ENCODE peak calls at places on chromosomes 13 and 19, in six cellular contexts. D, X, U, P, L and G are unnamed samples.
A peak's percentile ranks its signal among the peaks of the same experiment; 100 is the strongest.

GRCh38 chr13:98509271-98510155 is 67.4 kb downstream of the STK24 start:
- DNase-seq in D (no peak), X (no peak), U (no peak), P (peak; percentile 86), L (no peak), G (no peak)

GRCh38 chr13:96109125-96109524 is 19.2 kb downstream of the HS6ST3 start:
- DNase-seq in D (no peak), X (no peak), U (no peak), P (no peak), L (no peak), G (no peak)

GRCh38 chr13:25630327-25630726 is 258.6 kb downstream of the ATP8A2 start:
- DNase-seq in D (no peak), X (no peak), U (no peak), P (no peak), L (no peak), G (no peak)

GRCh38 chr19:39046037-39046821 is 13.9 kb upstream of the FBXO27 start:
- DNase-seq in D (no peak), X (no peak), U (no peak), P (no peak), L (no peak), G (no peak)

GRCh38 chr13:28097503-28097902 is 2.9 kb downstream of the FLT3 start:
- DNase-seq in D (no peak), X (no peak), U (no peak), P (no peak), L (no peak), G (no peak)

GRCh38 chr19:35870798-35871197 is 2.4 kb downstream of the APLP1 start:
- DNase-seq in D (no peak), X (no peak), U (no peak), P (no peak), L (no peak), G (no peak)

GRCh38 chr19:13262450-13262849 is 112.2 kb downstream of the IER2 start:
- DNase-seq in D (peak; percentile 50), X (no peak), U (no peak), P (peak; percentile 54), L (no peak), G (no peak)

GRCh38 chr19:16258440-16258903 is 60.8 kb downstream of the AP1M1 start:
- DNase-seq in D (no peak), X (no peak), U (no peak), P (no peak), L (no peak), G (no peak)

GRCh38 chr19:1065606-1066109 is 1.3 kb upstream of the ARHGAP45 start:
- DNase-seq in D (no peak), X (no peak), U (no peak), P (peak; percentile 54), L (no peak), G (no peak)

GRCh38 chr19:48819366-48819816 is 8.6 kb upstream of the BCAT2 start:
- DNase-seq in D (peak; percentile 87), X (no peak), U (no peak), P (peak; percentile 85), L (peak; percentile 11), G (no peak)

GRCh38 chr13:24923305-24923640 is 159.3 kb downstream of the RNF17 start:
- DNase-seq in D (peak; percentile 58), X (no peak), U (no peak), P (no peak), L (no peak), G (no peak)

GRCh38 chr19:53659292-53659691 is 27.5 kb downstream of the DPRX start:
- DNase-seq in D (peak; percentile 6), X (no peak), U (peak; percentile 57), P (peak; percentile 15), L (no peak), G (no peak)

GRCh38 chr19:15453091-15453498 is 3.3 kb upstream of the WIZ start:
- DNase-seq in D (no peak), X (no peak), U (no peak), P (no peak), L (no peak), G (no peak)

GRCh38 chr19:18349524-18350128 is 9.2 kb downstream of the PGPEP1 start:
- DNase-seq in D (peak; percentile 68), X (peak; percentile 28), U (peak; percentile 71), P (peak; percentile 35), L (no peak), G (no peak)

GRCh38 chr13:114118086-114118762 is 14.2 kb downstream of the RASA3 start:
- DNase-seq in D (no peak), X (no peak), U (no peak), P (no peak), L (no peak), G (no peak)

GRCh38 chr19:18173054-18173571 is 500 bp upstream of the IFI30 start:
- DNase-seq in D (no peak), X (no peak), U (no peak), P (no peak), L (no peak), G (no peak)

GRCh38 chr13:112857914-112858490 is 111.0 kb upstream of the MCF2L start:
- DNase-seq in D (no peak), X (no peak), U (no peak), P (no peak), L (no peak), G (no peak)